ENCODE peak calls at places on chromosome 17, in five cellular contexts. P is A549, Z is esophagus squamous epithelium, V is body of pancreas, B is adrenal gland. E is an unnamed sample.

GRCh38 chr17:40432864-40433528 is 10.3 kb upstream of the IGFBP4 start:
- DNase-seq in Z (no peak), P (no peak), V (no peak), B (no peak), E (no peak)

GRCh38 chr17:76142044-76143041 is 1.3 kb upstream of the FOXJ1 start:
- DNase-seq in V (no peak), Z (no peak), B (no peak), P (no peak), E (no peak)

GRCh38 chr17:76152580-76152979 is 11.5 kb upstream of the FOXJ1 start:
- DNase-seq in P (no peak), Z (no peak), B (no peak), V (no peak), E (no peak)

GRCh38 chr17:68184816-68185436 is 62.9 kb upstream of the AMZ2 start:
- DNase-seq in B (no peak), Z (no peak), P (no peak), V (no peak), E (no peak)

GRCh38 chr17:22337467-22337866 is 645.1 kb downstream of the KCNJ18 start:
- DNase-seq in P (no peak), B (no peak), Z (no peak), V (no peak), E (no peak)

GRCh38 chr17:31724026-31724425 is 135.0 kb downstream of the COPRS start:
- DNase-seq in V (no peak), B (no peak), P (no peak), Z (no peak), E (peak)

GRCh38 chr17:40484973-40485530 is 16.4 kb downstream of the TNS4 start:
- DNase-seq in V (no peak), P (no peak), B (no peak), Z (no peak), E (no peak)

GRCh38 chr17:55652825-55653224 is 69.8 kb downstream of the TMEM100 start:
- DNase-seq in P (no peak), B (no peak), Z (no peak), V (no peak), E (no peak)

GRCh38 chr17:39194985-39195524 is 2.4 kb downstream of the CACNB1 start:
- DNase-seq in V (no peak), Z (no peak), B (no peak), P (no peak), E (no peak)

GRCh38 chr17:66301864-66302741 is at the start of gene PRKCA:
- DNase-seq in V (peak), Z (no peak), B (peak), P (peak), E (peak)

GRCh38 chr17:32794533-32795246 is 82.2 kb downstream of the MYO1D start:
- DNase-seq in Z (no peak), V (peak), B (no peak), P (no peak), E (no peak)

GRCh38 chr17:7748098-7748775 is 30.7 kb downstream of the DNAH2 start:
- DNase-seq in Z (no peak), P (no peak), V (no peak), B (no peak), E (no peak)

GRCh38 chr17:69870751-69871199 is 204.2 kb upstream of the KCNJ16 start:
- DNase-seq in Z (no peak), V (no peak), P (no peak), B (no peak), E (no peak)

GRCh38 chr17:35088911-35089845 is 25.7 kb upstream of the RFFL start:
- DNase-seq in P (no peak), B (peak), V (peak), Z (peak), E (peak)

GRCh38 chr17:35088647-35088910 is 25.1 kb upstream of the RFFL start:
- DNase-seq in P (no peak), B (no peak), Z (no peak), V (peak), E (no peak)

GRCh38 chr17:35086931-35087573 is 23.5 kb upstream of the RFFL start:
- DNase-seq in B (no peak), V (peak), Z (no peak), P (no peak), E (peak)

GRCh38 chr17:35086164-35086563 is 22.7 kb upstream of the RFFL start:
- DNase-seq in B (no peak), V (no peak), P (no peak), Z (no peak), E (no peak)

GRCh38 chr17:35087731-35088646 is 24.5 kb upstream of the RFFL start:
- DNase-seq in V (peak), B (peak), P (no peak), Z (no peak), E (peak)
- TF ChIP-seq POLR2A in V (no peak), B (no peak), P (peak), Z (no peak), E (no peak)

GRCh38 chr17:75033346-75034235 is 13.2 kb downstream of the ATP5PD start:
- DNase-seq in B (peak), V (peak), P (peak), Z (no peak), E (peak)
- TF ChIP-seq POLR2A in B (no peak), V (no peak), P (no peak), Z (no peak), E (no peak)

DNA sequence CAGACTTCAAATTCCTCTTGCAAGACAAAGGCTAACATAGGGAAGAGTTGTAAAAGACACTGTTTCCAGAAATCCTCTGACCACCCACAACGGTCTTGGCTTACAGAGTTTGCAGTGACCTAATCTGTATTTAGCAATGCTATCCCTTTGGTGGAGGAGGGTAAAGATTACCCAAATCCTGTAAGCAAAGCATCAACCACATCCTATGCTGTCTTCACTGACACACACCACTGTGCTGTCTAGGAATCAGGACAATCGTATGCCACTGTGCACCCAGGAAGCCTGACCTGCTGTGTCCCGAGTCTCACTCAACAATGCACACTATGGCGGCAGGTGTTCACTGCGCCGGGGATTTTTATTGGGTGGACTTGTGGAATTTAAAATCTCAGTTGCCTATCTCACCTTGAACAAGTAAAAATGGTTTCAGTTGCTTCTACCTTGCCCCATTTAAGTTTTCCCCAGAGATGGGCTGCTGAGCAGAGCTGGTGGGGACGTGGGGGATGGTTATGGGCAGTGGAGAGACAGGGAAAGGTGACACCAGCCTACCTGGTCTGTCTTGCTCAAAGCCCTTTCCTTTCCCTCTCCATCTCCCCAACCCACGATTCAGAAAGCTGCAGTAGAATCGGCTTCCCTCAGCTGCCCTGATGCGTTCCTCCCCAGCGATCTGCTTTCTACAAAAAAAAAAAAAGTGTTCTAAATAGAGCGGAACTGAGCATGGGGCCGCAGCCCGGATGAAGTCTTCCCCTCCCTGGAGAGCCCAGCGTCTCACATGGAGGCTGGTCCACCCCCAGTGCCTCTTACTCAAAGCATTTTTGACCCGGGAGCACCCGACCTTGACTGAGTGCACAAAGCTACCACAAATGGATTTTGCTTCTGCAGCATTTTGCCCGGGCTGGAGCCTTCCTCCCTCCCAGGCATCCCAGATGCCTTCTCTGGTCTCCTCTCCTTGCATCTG is 271.5 kb downstream of the SOX9 start:
- DNase-seq in B (no peak), Z (no peak), P (no peak), V (no peak), E (peak)
- TF ChIP-seq POLR2A in B (no peak), Z (no peak), P (no peak), V (no peak), E (no peak)

GRCh38 chr17:17590141-17590735 is 1.3 kb downstream of the PEMT start:
- DNase-seq in V (no peak), P (no peak), Z (no peak), B (no peak), E (peak)

GRCh38 chr17:17593222-17593620 is 1.7 kb upstream of the PEMT start:
- DNase-seq in P (no peak), Z (no peak), B (no peak), V (no peak), E (no peak)

GRCh38 chr17:17590883-17591407 is 563 bp downstream of the PEMT start:
- DNase-seq in Z (no peak), B (no peak), P (no peak), V (no peak), E (no peak)

GRCh38 chr17:17587614-17588336 is 3.7 kb downstream of the PEMT start:
- DNase-seq in B (no peak), V (no peak), Z (no peak), P (no peak), E (no peak)

DNA sequence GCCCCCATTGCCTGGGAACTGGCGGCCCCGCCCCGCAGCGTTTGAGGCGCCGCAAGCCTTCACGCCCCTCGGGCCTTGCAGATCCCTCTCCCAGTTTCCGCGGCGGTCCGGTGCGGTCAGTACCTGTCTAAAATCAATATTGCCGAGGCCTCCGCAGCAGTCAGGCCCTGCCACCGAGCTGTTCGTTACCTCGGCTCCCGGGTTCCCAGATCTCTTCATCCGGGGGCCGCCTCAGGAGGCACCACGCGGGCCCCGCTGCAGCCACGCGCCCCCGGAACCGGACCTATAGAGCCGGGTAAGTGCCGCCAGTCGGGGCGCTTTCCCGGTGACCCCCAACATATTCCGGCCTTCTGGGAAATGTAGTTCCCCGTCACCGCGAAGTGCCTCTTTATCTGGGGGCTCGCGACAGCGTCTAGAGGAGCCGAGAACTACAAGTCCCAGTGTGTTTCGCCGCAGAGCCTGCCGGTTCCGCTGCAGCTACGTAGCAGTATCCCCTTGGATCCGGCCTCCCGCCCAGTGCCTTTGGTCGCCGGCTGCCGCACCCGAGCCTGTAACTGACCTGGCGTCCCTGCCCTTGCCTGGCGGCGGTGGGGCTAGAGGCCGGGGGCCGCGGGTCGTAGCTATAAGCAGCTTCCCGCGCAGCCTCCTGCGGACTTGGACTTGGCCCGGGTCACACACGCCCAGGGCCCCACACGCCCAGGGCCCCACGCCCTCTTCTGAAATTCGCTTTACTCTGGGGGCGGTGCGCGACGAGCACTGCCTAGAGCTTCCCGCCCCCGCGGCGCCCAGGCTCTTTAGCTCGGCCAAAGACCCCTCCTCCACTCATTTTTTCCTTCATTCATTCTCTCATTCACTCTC is at the start of gene PEMT:
- DNase-seq in Z (peak), P (peak), B (peak), V (peak), E (peak)
- TF ChIP-seq POLR2A in Z (peak), P (peak), B (peak), V (peak), E (peak)